ENCODE peak calls at places on chromosomes 5 and 9, in five cellular contexts. One of them, this sample, is unnamed.
A peak's percentile ranks its signal among the peaks of the same experiment; 100 is the strongest.

GRCh38 chr5:142095651-142096330 is 12.8 kb upstream of the NDFIP1 start:
- DNase-seq in IMR-90: no peak
- DNase-seq in SK-N-SH: no peak
- DNase-seq in HepG2: no peak
- DNase-seq in Karpas-422: no peak
- DNase-seq in this sample: no peak

GRCh38 chr5:187617-188451 is 3.5 kb upstream of the LRRC14B start:
- DNase-seq in Karpas-422: no peak
- DNase-seq in IMR-90: no peak
- DNase-seq in HepG2: no peak
- DNase-seq in SK-N-SH: no peak
- DNase-seq in this sample: no peak

GRCh38 chr5:9468070-9468388 is 77.8 kb downstream of the SEMA5A start:
- DNase-seq in HepG2: no peak
- DNase-seq in SK-N-SH: peak; percentile 24
- DNase-seq in Karpas-422: no peak
- DNase-seq in IMR-90: peak; percentile 94
- DNase-seq in this sample: no peak

GRCh38 chr9:127074561-127075548 is 47.6 kb downstream of the ANGPTL2 start:
- DNase-seq in SK-N-SH: no peak
- DNase-seq in IMR-90: no peak
- DNase-seq in HepG2: no peak
- DNase-seq in Karpas-422: no peak
- DNase-seq in this sample: no peak

GRCh38 chr9:115291841-115292240 is 173.9 kb upstream of the TNC start:
- DNase-seq in SK-N-SH: no peak
- DNase-seq in Karpas-422: no peak
- DNase-seq in HepG2: no peak
- DNase-seq in IMR-90: peak; percentile 52
- DNase-seq in this sample: no peak

GRCh38 chr5:14054965-14055963 is 87.9 kb upstream of the TRIO start:
- DNase-seq in Karpas-422: no peak
- DNase-seq in HepG2: no peak
- DNase-seq in IMR-90: peak; percentile 81
- DNase-seq in SK-N-SH: no peak
- DNase-seq in this sample: no peak

GRCh38 chr5:18380729-18381362 is 746.6 kb downstream of the TAF11L14 start:
- DNase-seq in IMR-90: no peak
- DNase-seq in SK-N-SH: no peak
- DNase-seq in Karpas-422: no peak
- DNase-seq in HepG2: no peak
- DNase-seq in this sample: no peak

GRCh38 chr9:19894975-19895374 is 106.1 kb upstream of the SLC24A2 start:
- DNase-seq in Karpas-422: no peak
- DNase-seq in SK-N-SH: no peak
- DNase-seq in HepG2: no peak
- DNase-seq in IMR-90: peak; percentile 43
- DNase-seq in this sample: no peak

GRCh38 chr9:99189887-99190596 is 31.7 kb downstream of the ALG2 start:
- DNase-seq in Karpas-422: no peak
- DNase-seq in SK-N-SH: no peak
- DNase-seq in HepG2: no peak
- DNase-seq in IMR-90: peak; percentile 49
- DNase-seq in this sample: no peak

GRCh38 chr5:157571357-157571827 is 4.2 kb downstream of the ADAM19 start:
- DNase-seq in Karpas-422: peak; percentile 83
- DNase-seq in IMR-90: peak; percentile 77
- DNase-seq in SK-N-SH: no peak
- DNase-seq in HepG2: no peak
- DNase-seq in this sample: no peak

GRCh38 chr5:179232091-179232490 is 113.2 kb downstream of the ADAMTS2 start:
- DNase-seq in IMR-90: no peak
- DNase-seq in SK-N-SH: no peak
- DNase-seq in Karpas-422: no peak
- DNase-seq in HepG2: no peak
- DNase-seq in this sample: no peak

GRCh38 chr5:161403121-161403520 is 143.4 kb downstream of the GABRB2 start:
- DNase-seq in Karpas-422: no peak
- DNase-seq in IMR-90: no peak
- DNase-seq in HepG2: no peak
- DNase-seq in SK-N-SH: no peak
- DNase-seq in this sample: no peak

GRCh38 chr5:40754381-40755092 is 1.2 kb downstream of the TTC33 start:
- DNase-seq in HepG2: no peak
- DNase-seq in IMR-90: peak; percentile 66
- DNase-seq in Karpas-422: peak; percentile 69
- DNase-seq in SK-N-SH: no peak
- DNase-seq in this sample: no peak

GRCh38 chr5:136020383-136021015 is 8.3 kb upstream of the TGFBI start:
- DNase-seq in SK-N-SH: peak; percentile 41
- DNase-seq in Karpas-422: no peak
- DNase-seq in IMR-90: peak; percentile 99
- DNase-seq in HepG2: peak; percentile 39
- DNase-seq in this sample: no peak

DNA sequence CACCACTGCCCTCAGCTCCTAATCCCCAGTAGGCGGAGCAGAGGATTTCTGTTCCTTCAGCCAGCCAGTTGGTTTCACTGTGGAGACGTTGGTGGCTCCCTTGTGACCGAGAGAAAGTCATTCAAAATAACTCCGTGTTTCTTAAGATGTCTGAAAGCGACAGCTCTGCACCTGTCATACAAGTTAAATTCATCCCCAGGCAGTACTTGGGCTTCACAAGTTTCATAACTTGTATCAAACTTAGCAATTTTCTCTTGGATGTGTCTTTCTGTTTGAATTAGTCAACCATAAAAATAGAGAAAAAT is 410 bp upstream of the CDKN2B start:
- DNase-seq in HepG2: no peak
- DNase-seq in IMR-90: no peak
- DNase-seq in Karpas-422: no peak
- DNase-seq in SK-N-SH: no peak
- DNase-seq in this sample: no peak
- H3K27ac ChIP-seq in HepG2: no peak overlapping the region
- H3K27ac ChIP-seq in IMR-90: no peak overlapping the region
- H3K27ac ChIP-seq in Karpas-422: peak overlapping the region; percentile 2
- H3K27ac ChIP-seq in SK-N-SH: no peak overlapping the region
- H3K27ac ChIP-seq in this sample: no peak overlapping the region

DNA sequence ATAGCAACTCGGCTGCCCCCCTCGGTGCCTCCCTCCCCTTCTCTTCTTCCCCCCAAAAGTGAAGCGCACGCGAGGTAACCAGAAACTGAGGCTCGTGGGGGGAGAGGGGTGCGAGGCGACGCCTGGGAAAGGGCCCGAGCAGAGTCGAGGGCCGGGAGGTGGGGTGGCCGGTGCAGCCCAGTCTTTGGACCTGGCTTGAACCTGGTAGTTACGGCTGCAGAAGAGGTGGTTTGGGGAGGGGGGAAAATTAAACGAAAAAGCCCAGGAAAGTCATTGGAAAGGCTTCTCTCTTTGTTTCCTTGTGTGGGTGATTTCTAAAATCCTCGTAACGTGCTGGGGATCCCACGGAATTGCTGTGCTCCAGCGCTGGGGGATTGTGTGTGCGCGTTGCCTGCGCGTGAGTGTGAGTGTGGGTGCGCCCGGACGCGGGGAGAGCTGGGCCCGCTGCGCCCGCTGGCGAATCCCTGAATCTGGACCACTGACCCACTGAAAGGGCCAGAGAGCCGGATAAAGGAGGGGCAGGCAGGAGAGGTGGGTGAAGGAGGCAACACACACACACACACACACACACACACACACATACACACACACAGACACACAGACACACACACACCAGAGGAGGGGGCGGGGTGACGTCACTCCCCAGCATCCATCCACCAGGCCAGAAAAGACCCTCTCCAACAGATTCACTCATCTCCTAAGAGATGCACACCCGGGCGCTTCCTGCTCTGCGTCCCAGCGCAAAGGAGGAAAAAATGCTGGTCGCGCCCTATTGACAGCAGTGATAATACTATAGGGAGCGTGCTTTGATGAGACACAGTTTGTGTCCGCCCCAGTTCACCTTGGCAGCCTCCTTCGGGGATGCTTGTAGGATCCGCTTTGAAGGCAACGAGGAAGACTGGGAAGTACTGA is 1058.9 kb upstream of the DMAC1 start:
- DNase-seq in Karpas-422: no peak
- DNase-seq in IMR-90: no peak
- DNase-seq in HepG2: no peak
- DNase-seq in SK-N-SH: peak; percentile 60
- DNase-seq in this sample: no peak
- H3K9ac ChIP-seq in Karpas-422: no peak overlapping the region
- H3K9ac ChIP-seq in IMR-90: no peak overlapping the region
- H3K9ac ChIP-seq in HepG2: no peak overlapping the region
- H3K9ac ChIP-seq in SK-N-SH: no peak overlapping the region
- H3K9ac ChIP-seq in this sample: no peak overlapping the region

DNA sequence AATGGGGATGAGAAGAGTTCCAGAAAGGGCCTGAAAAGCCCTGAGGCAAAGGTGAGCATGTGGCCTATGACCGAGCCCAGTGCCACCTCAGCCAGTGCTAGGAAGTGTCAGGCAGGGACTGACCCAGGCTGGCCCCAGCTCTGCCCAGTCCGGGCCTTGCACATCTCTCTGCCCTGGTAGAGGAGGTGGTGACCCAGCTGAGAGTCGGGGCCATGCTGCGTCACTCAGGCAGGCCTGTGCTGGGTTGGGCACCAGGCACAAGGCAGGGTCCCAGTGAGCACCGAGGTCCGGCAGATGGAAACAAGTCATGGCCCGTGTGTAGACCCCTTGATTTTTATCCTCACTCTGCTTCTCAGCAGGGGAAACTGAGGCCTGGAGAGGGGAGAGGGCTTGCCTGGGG is 729 bp downstream of the CDHR2 start:
- DNase-seq in Karpas-422: no peak
- DNase-seq in HepG2: no peak
- DNase-seq in SK-N-SH: no peak
- DNase-seq in IMR-90: no peak
- DNase-seq in this sample: no peak
- H3K27ac ChIP-seq in Karpas-422: no peak overlapping the region
- H3K27ac ChIP-seq in HepG2: peak overlapping the region; percentile 53
- H3K27ac ChIP-seq in SK-N-SH: no peak overlapping the region
- H3K27ac ChIP-seq in IMR-90: no peak overlapping the region
- H3K27ac ChIP-seq in this sample: no peak overlapping the region

GRCh38 chr9:715310-715709 is 126.2 kb upstream of the DMRT1 start:
- DNase-seq in SK-N-SH: no peak
- DNase-seq in IMR-90: no peak
- DNase-seq in HepG2: no peak
- DNase-seq in Karpas-422: no peak
- DNase-seq in this sample: no peak
- H3K9ac ChIP-seq in SK-N-SH: no peak overlapping the region
- H3K9ac ChIP-seq in IMR-90: no peak overlapping the region
- H3K9ac ChIP-seq in HepG2: peak overlapping the region; percentile 44
- H3K9ac ChIP-seq in Karpas-422: no peak overlapping the region
- H3K9ac ChIP-seq in this sample: no peak overlapping the region

GRCh38 chr5:39015743-39016586 is 58.2 kb downstream of the RICTOR start:
- DNase-seq in SK-N-SH: no peak
- DNase-seq in IMR-90: peak; percentile 90
- DNase-seq in Karpas-422: peak; percentile 35
- DNase-seq in HepG2: peak; percentile 14
- DNase-seq in this sample: no peak
- H3K27ac ChIP-seq in SK-N-SH: no peak overlapping the region
- H3K27ac ChIP-seq in IMR-90: peak overlapping the region; percentile 50
- H3K27ac ChIP-seq in Karpas-422: no peak overlapping the region
- H3K27ac ChIP-seq in HepG2: no peak overlapping the region
- H3K27ac ChIP-seq in this sample: peak overlapping the region; percentile 92

GRCh38 chr5:65721050-65721774 is 697 bp downstream of the SGTB start:
- DNase-seq in Karpas-422: peak; percentile 72
- DNase-seq in SK-N-SH: peak; percentile 72
- DNase-seq in HepG2: peak; percentile 66
- DNase-seq in IMR-90: peak; percentile 83
- DNase-seq in this sample: no peak
- H3K9ac ChIP-seq in Karpas-422: peak overlapping the region; percentile 93
- H3K9ac ChIP-seq in SK-N-SH: peak overlapping the region; percentile 85
- H3K9ac ChIP-seq in HepG2: peak overlapping the region; percentile 85
- H3K9ac ChIP-seq in IMR-90: peak overlapping the region; percentile 69
- H3K9ac ChIP-seq in this sample: peak overlapping the region; percentile 79

This sample was measured in SK-N-MC.